ENCODE peak calls at places on chromosomes 12 and 14, in nine cellular contexts. L is NCI-H1092; Q is stimulated activated CD4-positive, alpha-beta T cell treated with anti-CD3 and anti-CD28 coated beads, Interleukin-2, amount 100 ng/mL, for 48 hours; C is upper lobe of right lung; M is fibroblast of mammary gland; Z is cardiac fibroblast; X is stimulated activated CD8-positive, alpha-beta memory T cell treated with anti-CD3 and anti-CD28 coated beads, Interleukin-7, amount 100 ng/mL, for 1 hour; Y is choroid plexus epithelial cell; P is AG04450. H is an unnamed sample.

GRCh38 chr12:57887631-57888406 is 41.3 kb upstream of the CTDSP2 start:
- DNase-seq in L (no peak), Q (no peak), C (no peak), M (peak), Z (peak), X (no peak), Y (peak), P (no peak), H (no peak)

GRCh38 chr14:94547726-94548125 is 13.5 kb upstream of the SERPINA4 start:
- DNase-seq in L (no peak), Q (no peak), C (no peak), M (no peak), Z (no peak), X (no peak), Y (no peak), P (no peak), H (no peak)

GRCh38 chr12:1646908-1647669 is 18.1 kb downstream of the WNT5B start:
- DNase-seq in L (no peak), Q (no peak), C (no peak), M (no peak), Z (no peak), X (no peak), Y (no peak), P (no peak), H (no peak)

GRCh38 chr12:72368719-72369505 is 96.7 kb downstream of the TRHDE start:
- DNase-seq in L (no peak), Q (no peak), C (no peak), M (no peak), Z (no peak), X (no peak), Y (peak), P (no peak), H (no peak)

GRCh38 chr12:112978163-112979081 is at the start of gene OAS2:
- DNase-seq in L (no peak), Q (peak), C (peak), M (peak), Z (peak), X (peak), Y (peak), P (no peak), H (peak)

GRCh38 chr14:52370406-52370911 is 56.3 kb downstream of the PTGER2 start:
- DNase-seq in L (no peak), Q (no peak), C (no peak), M (no peak), Z (no peak), X (no peak), Y (no peak), P (no peak), H (no peak)

GRCh38 chr12:45388545-45388944 is 172.7 kb downstream of the ANO6 start:
- DNase-seq in L (peak), Q (no peak), C (no peak), M (peak), Z (peak), X (no peak), Y (peak), P (peak), H (no peak)

GRCh38 chr12:2649201-2650030 is 145.4 kb upstream of the FKBP4 start:
- DNase-seq in L (no peak), Q (no peak), C (peak), M (no peak), Z (no peak), X (no peak), Y (no peak), P (no peak), H (no peak)

GRCh38 chr14:73795974-73796373 is 55.7 kb upstream of the PTGR2 start:
- DNase-seq in L (no peak), Q (no peak), C (no peak), M (peak), Z (peak), X (no peak), Y (peak), P (no peak), H (no peak)

GRCh38 chr14:32934891-32935633 is 3.6 kb upstream of the NPAS3 start:
- DNase-seq in L (no peak), Q (no peak), C (no peak), M (no peak), Z (no peak), X (no peak), Y (peak), P (no peak), H (no peak)

GRCh38 chr12:26056335-26056734 is 68.5 kb downstream of the BHLHE41 start:
- DNase-seq in L (no peak), Q (no peak), C (no peak), M (peak), Z (no peak), X (no peak), Y (peak), P (no peak), H (no peak)

GRCh38 chr14:77104393-77104792 is 6.3 kb downstream of the CIPC start:
- DNase-seq in L (no peak), Q (no peak), C (no peak), M (no peak), Z (no peak), X (no peak), Y (no peak), P (no peak), H (no peak)

GRCh38 chr14:32560213-32560857 is 231.2 kb downstream of the AKAP6 start:
- DNase-seq in L (peak), Q (peak), C (no peak), M (peak), Z (peak), X (no peak), Y (peak), P (peak), H (no peak)

GRCh38 chr12:107681836-107682820 is 3.5 kb upstream of the PWP1 start:
- DNase-seq in L (no peak), Q (no peak), C (no peak), M (no peak), Z (no peak), X (no peak), Y (no peak), P (no peak), H (no peak)

GRCh38 chr12:14905269-14906004 is 19.8 kb upstream of the MGP start:
- DNase-seq in L (no peak), Q (no peak), C (no peak), M (no peak), Z (peak), X (no peak), Y (peak), P (no peak), H (no peak)

GRCh38 chr14:75543258-75543657 is 21.0 kb downstream of the BATF start:
- DNase-seq in L (no peak), Q (no peak), C (no peak), M (no peak), Z (no peak), X (no peak), Y (no peak), P (no peak), H (no peak)

GRCh38 chr12:14995583-14996425 is 23.0 kb downstream of the PDE6H start:
- DNase-seq in L (peak), Q (no peak), C (no peak), M (peak), Z (peak), X (no peak), Y (peak), P (peak), H (no peak)

GRCh38 chr12:52023182-52023975 is 16.6 kb downstream of the TAMALIN start:
- DNase-seq in L (peak), Q (peak), C (peak), M (peak), Z (peak), X (peak), Y (peak), P (no peak), H (peak)

GRCh38 chr14:85675957-85676356 is 146.0 kb downstream of the FLRT2 start:
- DNase-seq in L (no peak), Q (no peak), C (no peak), M (peak), Z (no peak), X (no peak), Y (no peak), P (no peak), H (no peak)

GRCh38 chr14:73502017-73502619 is 11.4 kb downstream of the RIOX1 start:
- DNase-seq in L (no peak), Q (no peak), C (no peak), M (peak), Z (peak), X (no peak), Y (no peak), P (no peak), H (no peak)

GRCh38 chr12:75623631-75624118 is 112.3 kb upstream of the KRR1 start:
- DNase-seq in L (no peak), Q (no peak), C (no peak), M (peak), Z (peak), X (no peak), Y (peak), P (no peak), H (no peak)

GRCh38 chr12:26744697-26745440 is 88.1 kb downstream of the ITPR2 start:
- DNase-seq in L (no peak), Q (no peak), C (no peak), M (peak), Z (peak), X (no peak), Y (peak), P (no peak), H (no peak)

GRCh38 chr14:67806228-67806627 is 10.2 kb downstream of the ZFYVE26 start:
- DNase-seq in L (no peak), Q (no peak), C (no peak), M (peak), Z (no peak), X (no peak), Y (no peak), P (no peak), H (no peak)

GRCh38 chr14:104985675-104986486 is at the start of gene CLBA1:
- DNase-seq in L (peak), Q (peak), C (peak), M (peak), Z (peak), X (peak), Y (peak), P (peak), H (peak)

GRCh38 chr12:65495233-65495632 is 216.8 kb downstream of the MSRB3 start:
- DNase-seq in L (no peak), Q (no peak), C (no peak), M (peak), Z (peak), X (no peak), Y (peak), P (peak), H (no peak)

GRCh38 chr12:52360663-52361271 is 6.5 kb downstream of the KRT85 start:
- DNase-seq in L (no peak), Q (no peak), C (no peak), M (no peak), Z (no peak), X (no peak), Y (no peak), P (no peak), H (no peak)

GRCh38 chr12:120126635-120127005 is 10.1 kb upstream of the RAB35 start:
- DNase-seq in L (no peak), Q (no peak), C (no peak), M (peak), Z (peak), X (no peak), Y (peak), P (no peak), H (no peak)

GRCh38 chr14:44030963-44031362 is 476.1 kb downstream of the FSCB start:
- DNase-seq in L (no peak), Q (no peak), C (no peak), M (no peak), Z (no peak), X (no peak), Y (no peak), P (no peak), H (no peak)

GRCh38 chr12:32107376-32108267 is 975 bp downstream of the BICD1 start:
- DNase-seq in L (no peak), Q (peak), C (no peak), M (peak), Z (peak), X (no peak), Y (peak), P (no peak), H (no peak)

GRCh38 chr14:100333867-100334266 is 10.7 kb downstream of the SLC25A47 start:
- DNase-seq in L (no peak), Q (no peak), C (peak), M (no peak), Z (no peak), X (no peak), Y (no peak), P (no peak), H (no peak)

GRCh38 chr14:77613207-77613606 is 3.2 kb downstream of the SPTLC2 start:
- DNase-seq in L (no peak), Q (no peak), C (no peak), M (no peak), Z (peak), X (no peak), Y (no peak), P (no peak), H (no peak)

GRCh38 chr12:27606986-27607385 is 83.0 kb downstream of the PPFIBP1 start:
- DNase-seq in L (no peak), Q (no peak), C (no peak), M (no peak), Z (no peak), X (no peak), Y (no peak), P (no peak), H (no peak)

GRCh38 chr14:74890262-74890661 is 8.5 kb downstream of the DLST start:
- DNase-seq in L (no peak), Q (no peak), C (no peak), M (no peak), Z (no peak), X (no peak), Y (no peak), P (no peak), H (no peak)

GRCh38 chr12:180445-180844 is 33.5 kb downstream of the SLC6A12 start:
- DNase-seq in L (no peak), Q (no peak), C (peak), M (no peak), Z (peak), X (no peak), Y (peak), P (no peak), H (no peak)

GRCh38 chr12:122830517-122831214 is 4.6 kb upstream of the HIP1R start:
- DNase-seq in L (no peak), Q (no peak), C (no peak), M (peak), Z (peak), X (no peak), Y (peak), P (no peak), H (no peak)

GRCh38 chr12:95083938-95084337 is 10.5 kb upstream of the NR2C1 start:
- DNase-seq in L (no peak), Q (no peak), C (no peak), M (peak), Z (peak), X (no peak), Y (peak), P (peak), H (no peak)

GRCh38 chr14:87013583-87013982 is 979.4 kb downstream of the GALC start:
- DNase-seq in L (no peak), Q (no peak), C (no peak), M (peak), Z (peak), X (no peak), Y (peak), P (peak), H (no peak)

GRCh38 chr14:91899213-91899612 is 31.9 kb upstream of the TC2N start:
- DNase-seq in L (no peak), Q (no peak), C (no peak), M (no peak), Z (no peak), X (no peak), Y (no peak), P (no peak), H (no peak)

GRCh38 chr12:101570022-101570421 is 24.7 kb upstream of the MYBPC1 start:
- DNase-seq in L (no peak), Q (no peak), C (no peak), M (peak), Z (peak), X (no peak), Y (peak), P (peak), H (no peak)

H was measured in effector CD8-positive, alpha-beta T cell.